ENCODE peak calls at places on chromosomes 2 and 18, in four cellular contexts. One of them, this sample, is unnamed.

GRCh38 chr2:96963316-96963715 is 23.1 kb downstream of the FAM178B start:
- DNase-seq in vagina: no peak
- DNase-seq in transverse colon: no peak
- DNase-seq in K562: no peak
- DNase-seq in this sample: no peak

GRCh38 chr2:67993329-67993728 is 69.5 kb downstream of the C1D start:
- DNase-seq in transverse colon: no peak
- DNase-seq in vagina: no peak
- DNase-seq in K562: peak; percentile 84
- DNase-seq in this sample: no peak

GRCh38 chr2:175844169-175844568 is 157.9 kb downstream of the LNPK start:
- DNase-seq in vagina: no peak
- DNase-seq in transverse colon: no peak
- DNase-seq in K562: no peak
- DNase-seq in this sample: no peak

GRCh38 chr18:12639990-12640880 is 17.7 kb downstream of the SPIRE1 start:
- DNase-seq in K562: peak; percentile 29
- DNase-seq in transverse colon: no peak
- DNase-seq in vagina: no peak
- DNase-seq in this sample: no peak

GRCh38 chr2:3535794-3536681 is 16.7 kb upstream of the ADI1 start:
- DNase-seq in K562: peak; percentile 66
- DNase-seq in vagina: peak; percentile 92
- DNase-seq in transverse colon: peak; percentile 33
- DNase-seq in this sample: peak; percentile 59

GRCh38 chr18:77111449-77112160 is 21.0 kb downstream of the MBP start:
- DNase-seq in vagina: peak; percentile 79
- DNase-seq in transverse colon: no peak
- DNase-seq in K562: no peak
- DNase-seq in this sample: no peak

GRCh38 chr18:79643049-79643765 is 36.4 kb upstream of the CTDP1 start:
- DNase-seq in vagina: no peak
- DNase-seq in transverse colon: no peak
- DNase-seq in K562: no peak
- DNase-seq in this sample: no peak

GRCh38 chr2:72934683-72935610 is 17.6 kb downstream of the EMX1 start:
- DNase-seq in transverse colon: peak; percentile 43
- DNase-seq in vagina: no peak
- DNase-seq in K562: peak; percentile 67
- DNase-seq in this sample: no peak

GRCh38 chr2:28390857-28391563 is 1.6 kb upstream of the FOSL2 start:
- DNase-seq in K562: no peak
- DNase-seq in vagina: no peak
- DNase-seq in transverse colon: peak; percentile 88
- DNase-seq in this sample: peak; percentile 78

DNA sequence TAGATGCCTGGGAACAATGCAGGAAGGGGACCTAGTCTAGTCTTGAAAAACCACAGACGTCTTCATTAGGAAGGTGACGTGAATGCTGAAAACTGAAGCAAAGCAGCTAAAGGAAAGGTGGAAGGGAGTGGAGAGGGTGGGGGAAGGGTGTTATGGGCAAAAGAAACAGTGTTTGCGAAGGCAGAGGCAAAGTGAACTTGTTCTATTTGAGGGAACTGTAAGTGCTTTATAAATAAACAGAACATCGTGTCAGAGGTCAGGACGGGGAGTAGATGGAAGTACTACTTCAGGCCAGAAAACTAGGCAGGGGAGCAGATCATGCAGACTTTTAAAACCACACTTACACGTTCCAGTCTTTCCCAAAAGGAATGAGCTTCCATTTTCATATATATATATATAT is 57.8 kb downstream of the FASTKD2 start:
- DNase-seq in vagina: no peak
- DNase-seq in transverse colon: no peak
- DNase-seq in K562: no peak
- DNase-seq in this sample: no peak
- H3K27ac ChIP-seq in vagina: no peak overlapping the region
- H3K27ac ChIP-seq in transverse colon: no peak overlapping the region
- H3K27ac ChIP-seq in K562: no peak overlapping the region
- H3K27ac ChIP-seq in this sample: no peak overlapping the region

GRCh38 chr2:23381084-23381483 is 3.9 kb upstream of the KLHL29 start:
- DNase-seq in K562: no peak
- DNase-seq in vagina: peak; percentile 74
- DNase-seq in transverse colon: peak; percentile 43
- DNase-seq in this sample: peak; percentile 87
- TF ChIP-seq POLR2A in K562: no peak
- TF ChIP-seq POLR2A in vagina: no peak
- TF ChIP-seq POLR2A in transverse colon: no peak
- TF ChIP-seq POLR2A in this sample: no peak

DNA sequence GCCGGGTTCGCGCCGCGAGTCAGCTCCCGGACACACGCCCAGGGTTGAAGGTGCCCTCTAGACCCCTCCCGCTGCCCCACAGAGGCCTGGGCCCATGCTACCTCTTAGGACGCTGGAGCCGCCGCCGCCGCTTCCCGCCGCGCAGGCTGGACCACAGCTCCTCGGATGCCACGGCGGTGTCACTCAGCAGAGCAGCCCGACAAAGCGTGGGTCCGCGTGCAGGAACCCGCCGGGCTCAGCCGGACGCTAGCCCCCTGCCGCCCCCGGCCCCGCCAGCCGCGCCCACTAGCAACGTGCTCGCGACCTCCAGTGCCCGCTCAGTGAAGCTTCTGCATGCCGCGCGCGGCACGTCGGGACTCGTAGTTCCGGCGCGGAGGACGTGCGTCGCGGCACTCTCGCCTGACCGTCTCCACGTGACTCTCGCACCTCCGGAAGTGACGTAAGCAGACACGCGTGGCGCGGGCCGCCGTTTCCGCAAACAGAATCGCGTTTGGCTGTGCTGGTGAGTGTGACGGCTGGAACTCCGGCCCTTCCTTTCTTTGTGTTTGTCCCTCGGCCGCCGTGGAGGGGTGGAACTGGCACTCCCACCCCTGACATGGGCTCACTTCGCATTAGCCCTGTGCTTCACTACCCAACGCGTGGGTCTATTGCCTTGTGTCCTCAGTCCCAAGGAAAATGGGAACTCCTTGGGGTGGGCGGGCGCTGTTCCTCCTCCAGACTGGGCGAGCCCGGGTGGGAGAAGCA is at the start of the genes FAM210A and RNMT:
- DNase-seq in K562: peak; percentile 86
- DNase-seq in vagina: peak; percentile 96
- DNase-seq in transverse colon: peak; percentile 97
- DNase-seq in this sample: peak; percentile 99
- TF ChIP-seq POLR2AphosphoS5 in K562: peak; percentile 69
- TF ChIP-seq POLR2AphosphoS5 in vagina: peak; percentile 94
- TF ChIP-seq POLR2AphosphoS5 in transverse colon: peak; percentile 93
- TF ChIP-seq POLR2AphosphoS5 in this sample: peak; percentile 98

DNA sequence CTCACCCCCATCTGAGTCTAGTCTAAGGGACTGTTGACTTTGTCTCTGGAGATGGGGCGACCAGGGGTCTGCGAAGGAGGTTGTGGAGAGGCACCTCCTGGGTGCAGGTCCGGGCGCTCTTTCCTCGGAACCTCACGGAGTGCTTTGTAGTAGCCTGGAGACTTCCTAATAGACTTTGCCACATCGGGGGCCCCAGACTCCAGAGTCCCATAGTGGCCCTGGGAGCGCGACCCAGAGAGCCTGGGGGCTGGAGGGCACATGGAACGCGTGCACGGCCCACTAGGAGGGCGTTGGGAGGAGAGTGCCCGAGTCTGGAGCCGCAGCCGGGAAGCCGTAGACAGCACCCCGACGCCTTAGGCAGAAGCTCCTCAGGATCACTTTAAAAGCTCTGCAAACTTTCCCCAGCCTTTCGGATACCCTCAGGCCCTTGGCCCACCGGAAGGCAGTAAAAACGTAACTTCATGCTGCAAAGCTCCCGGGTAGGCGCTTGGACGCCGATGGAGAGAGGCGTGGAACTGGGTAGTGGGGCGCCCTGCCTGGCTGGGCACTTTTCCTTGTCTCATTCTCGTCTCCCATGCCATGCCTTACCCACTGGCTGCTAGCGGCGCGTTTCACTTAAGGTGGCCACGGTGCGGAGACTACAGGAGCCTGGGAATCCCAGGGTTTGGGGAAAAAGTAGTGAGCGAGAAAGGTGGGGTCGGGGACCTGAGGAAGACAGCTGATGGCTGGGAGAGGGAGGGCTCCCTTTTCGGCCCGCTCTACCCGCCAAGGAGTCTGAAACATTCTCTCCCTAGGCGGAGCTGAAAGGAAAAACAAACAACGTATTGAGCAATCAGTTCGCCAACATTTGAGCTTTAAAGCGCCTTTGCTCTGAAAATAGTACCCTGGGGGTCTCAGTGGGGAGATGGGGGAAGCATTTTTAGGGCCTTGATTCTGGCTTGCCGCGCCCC is 141.7 kb downstream of the MEIS1 start:
- DNase-seq in K562: no peak
- DNase-seq in transverse colon: no peak
- DNase-seq in vagina: no peak
- DNase-seq in this sample: peak; percentile 74
- H3K27ac ChIP-seq in K562: no peak overlapping the region
- H3K27ac ChIP-seq in transverse colon: peak overlapping the region; percentile 87
- H3K27ac ChIP-seq in vagina: peak overlapping the region; percentile 95
- H3K27ac ChIP-seq in this sample: peak overlapping the region; percentile 81

GRCh38 chr2:85600951-85601770 is 1.3 kb downstream of the TMEM150A start:
- DNase-seq in vagina: no peak
- DNase-seq in K562: no peak
- DNase-seq in transverse colon: no peak
- DNase-seq in this sample: no peak

GRCh38 chr2:85599468-85600234 is 2.8 kb downstream of the TMEM150A start:
- DNase-seq in K562: no peak
- DNase-seq in vagina: no peak
- DNase-seq in transverse colon: no peak
- DNase-seq in this sample: no peak

GRCh38 chr2:85598594-85599340 is 3.2 kb downstream of the RNF181 start:
- DNase-seq in vagina: no peak
- DNase-seq in K562: no peak
- DNase-seq in transverse colon: no peak
- DNase-seq in this sample: no peak

GRCh38 chr2:85601771-85602475 is 575 bp downstream of the TMEM150A start:
- DNase-seq in vagina: no peak
- DNase-seq in transverse colon: peak; percentile 73
- DNase-seq in K562: no peak
- DNase-seq in this sample: peak; percentile 77

GRCh38 chr2:85600235-85600575 is 2.3 kb downstream of the TMEM150A start:
- DNase-seq in transverse colon: no peak
- DNase-seq in vagina: no peak
- DNase-seq in K562: no peak
- DNase-seq in this sample: no peak
- TF ChIP-seq POLR2A in transverse colon: no peak
- TF ChIP-seq POLR2A in vagina: no peak
- TF ChIP-seq POLR2A in K562: no peak
- TF ChIP-seq POLR2A in this sample: no peak

GRCh38 chr2:200635251-200635650 is 49.4 kb downstream of the AOX1 start:
- DNase-seq in K562: no peak
- DNase-seq in vagina: no peak
- DNase-seq in transverse colon: no peak
- DNase-seq in this sample: no peak
- TF ChIP-seq POLR2AphosphoS5 in K562: no peak
- TF ChIP-seq POLR2AphosphoS5 in vagina: no peak
- TF ChIP-seq POLR2AphosphoS5 in transverse colon: no peak
- TF ChIP-seq POLR2AphosphoS5 in this sample: no peak

GRCh38 chr2:173027181-173028128 is 48.2 kb upstream of the MAP3K20 start:
- DNase-seq in transverse colon: peak; percentile 88
- DNase-seq in vagina: no peak
- DNase-seq in K562: peak; percentile 76
- DNase-seq in this sample: no peak

GRCh38 chr2:173016451-173016850 is 59.2 kb upstream of the MAP3K20 start:
- DNase-seq in K562: no peak
- DNase-seq in vagina: no peak
- DNase-seq in transverse colon: no peak
- DNase-seq in this sample: no peak

GRCh38 chr2:173023718-173024117 is 51.9 kb upstream of the MAP3K20 start:
- DNase-seq in transverse colon: no peak
- DNase-seq in K562: no peak
- DNase-seq in vagina: no peak
- DNase-seq in this sample: no peak

GRCh38 chr2:173017657-173018420 is 57.8 kb upstream of the MAP3K20 start:
- DNase-seq in vagina: no peak
- DNase-seq in K562: no peak
- DNase-seq in transverse colon: no peak
- DNase-seq in this sample: no peak

DNA sequence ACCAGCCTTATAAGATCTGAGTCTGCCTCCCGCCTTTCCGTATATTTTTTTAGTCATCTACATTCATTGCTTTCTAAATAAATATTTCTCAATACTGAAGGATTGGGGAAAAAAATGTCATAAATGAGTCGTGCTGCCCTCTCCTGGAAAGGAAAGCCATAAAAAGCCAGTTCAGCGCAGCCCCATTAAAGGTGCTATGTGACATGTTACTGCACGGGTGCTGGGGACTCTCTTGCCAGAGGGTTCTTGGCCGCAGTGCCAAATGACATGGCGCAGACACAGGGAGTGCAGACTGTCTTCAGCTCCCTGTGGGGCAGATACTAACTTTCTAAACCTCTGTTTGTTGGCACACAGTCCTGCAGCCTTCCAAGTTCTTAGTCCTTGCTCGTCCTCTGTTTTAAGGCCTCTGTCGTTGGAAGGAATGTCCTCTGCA is 53.7 kb upstream of the MAP3K20 start:
- DNase-seq in vagina: no peak
- DNase-seq in K562: peak; percentile 26
- DNase-seq in transverse colon: no peak
- DNase-seq in this sample: no peak
- H3K27ac ChIP-seq in vagina: no peak overlapping the region
- H3K27ac ChIP-seq in K562: no peak overlapping the region
- H3K27ac ChIP-seq in transverse colon: no peak overlapping the region
- H3K27ac ChIP-seq in this sample: no peak overlapping the region